ENCODE peak calls at places on chromosome 1, in four cellular contexts. D is GM23248, B is neural progenitor cell, N is OCI-LY7. V is an unnamed sample.

GRCh38 chr1:42380617-42381423 is at the start of gene RIMKLA:
- DNase-seq in D (peak), B (peak), N (no peak), V (no peak)

GRCh38 chr1:159554681-159555080 is 18.9 kb upstream of the OR10J5 start:
- DNase-seq in B (no peak), D (no peak), N (no peak), V (no peak)

GRCh38 chr1:116372651-116373444 is at the start of gene ATP1A1:
- DNase-seq in D (peak), N (peak), B (peak), V (peak)

GRCh38 chr1:188822248-188822647 is 1655.4 kb downstream of the BRINP3 start:
- DNase-seq in N (no peak), B (no peak), D (no peak), V (no peak)

GRCh38 chr1:200530551-200531261 is 89.8 kb downstream of the KIF14 start:
- DNase-seq in N (peak), B (no peak), D (no peak), V (no peak)

GRCh38 chr1:49048188-49048587 is 271.5 kb upstream of the BEND5 start:
- DNase-seq in D (no peak), N (no peak), B (no peak), V (no peak)

GRCh38 chr1:15038232-15039016 is 115.1 kb upstream of the TMEM51 start:
- DNase-seq in B (peak), D (peak), N (peak), V (peak)

GRCh38 chr1:193216920-193217319 is 30.5 kb upstream of the B3GALT2 start:
- DNase-seq in B (peak), D (no peak), N (no peak), V (no peak)

GRCh38 chr1:99305626-99306025 is 41.3 kb downstream of the PLPPR4 start:
- DNase-seq in B (no peak), N (no peak), D (peak), V (no peak)

GRCh38 chr1:67060811-67061218 is 6.9 kb upstream of the SLC35D1 start:
- DNase-seq in B (no peak), D (peak), N (no peak), V (peak)

GRCh38 chr1:100955322-100955721 is 59.4 kb downstream of the SLC30A7 start:
- DNase-seq in N (no peak), D (peak), B (peak), V (no peak)

GRCh38 chr1:8396912-8397406 is 79.0 kb downstream of the SLC45A1 start:
- DNase-seq in D (peak), B (no peak), N (peak), V (no peak)

GRCh38 chr1:4207183-4207582 is 307.1 kb upstream of the C1orf174 start:
- DNase-seq in D (no peak), B (no peak), N (no peak), V (no peak)

DNA sequence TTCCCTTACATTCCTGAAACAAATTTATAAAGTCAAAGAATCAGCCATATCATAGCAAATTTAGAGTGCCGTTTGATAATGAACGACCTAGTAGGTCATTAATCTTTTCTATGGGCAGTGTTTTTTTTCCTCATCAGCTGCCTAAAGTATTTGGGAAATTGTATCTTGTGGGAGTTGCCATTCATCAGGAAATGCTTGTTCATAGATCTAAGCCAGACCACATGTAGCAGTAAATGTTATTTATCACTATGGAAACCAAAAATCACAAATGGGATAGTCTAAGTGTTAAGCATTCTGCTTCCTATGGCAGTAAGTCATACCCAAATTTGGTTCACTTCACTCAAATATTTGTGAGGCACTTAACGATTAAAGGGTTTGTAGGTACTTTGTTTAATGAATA is 52.9 kb downstream of the LRRC8D start:
- DNase-seq in D (peak), B (no peak), N (no peak), V (no peak)
- TF ChIP-seq EZH2phosphoT487 in D (no peak), B (no peak), N (no peak), V (no peak)

GRCh38 chr1:236139495-236139894 is 2.8 kb upstream of the GPR137B start:
- DNase-seq in D (no peak), N (no peak), B (no peak), V (no peak)
- TF ChIP-seq EZH2phosphoT487 in D (no peak), N (no peak), B (no peak), V (no peak)

GRCh38 chr1:224181453-224181810 is 1.6 kb upstream of the DEGS1 start:
- DNase-seq in B (no peak), D (no peak), N (no peak), V (no peak)
- TF ChIP-seq EZH2phosphoT487 in B (no peak), D (no peak), N (no peak), V (no peak)

DNA sequence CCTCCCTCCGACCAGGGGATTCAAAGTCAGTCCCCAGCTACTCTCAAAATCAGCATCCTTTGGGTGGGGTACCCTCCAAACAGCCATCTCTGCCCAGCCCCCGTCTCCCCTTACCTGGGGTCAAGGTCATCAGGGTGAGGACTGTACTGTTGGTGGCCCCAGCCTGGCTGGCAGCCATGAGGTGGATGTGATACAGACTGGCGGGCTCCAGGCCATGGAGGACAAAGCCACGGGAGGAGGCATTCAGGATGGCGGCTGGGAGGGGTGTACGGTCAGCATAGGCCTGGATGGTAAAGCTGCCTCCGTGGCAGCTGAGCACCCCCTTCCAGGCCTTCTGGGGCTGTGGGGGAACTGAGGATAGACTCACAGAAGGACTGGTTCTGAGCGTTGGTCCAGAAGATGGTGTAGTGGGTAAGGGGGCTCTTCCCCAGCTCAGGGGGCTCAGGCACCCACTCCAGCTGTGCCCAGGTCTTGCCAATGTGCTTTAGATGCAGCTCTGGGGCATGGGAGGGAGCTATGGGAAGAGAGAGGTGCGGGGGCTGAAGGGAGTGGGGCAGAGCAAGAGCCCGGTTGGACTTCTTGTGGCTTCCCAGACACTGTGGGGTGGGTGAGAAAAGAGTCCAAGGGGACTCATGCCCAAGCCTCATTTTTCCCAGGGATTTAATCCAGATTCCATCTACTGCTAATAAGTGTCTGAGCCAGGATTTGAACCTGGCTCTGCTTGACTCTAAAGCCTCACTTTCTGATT is 3.7 kb upstream of the MRPS15 start:
- DNase-seq in D (no peak), N (no peak), B (no peak), V (no peak)
- TF ChIP-seq EZH2phosphoT487 in D (no peak), N (no peak), B (no peak), V (no peak)

DNA sequence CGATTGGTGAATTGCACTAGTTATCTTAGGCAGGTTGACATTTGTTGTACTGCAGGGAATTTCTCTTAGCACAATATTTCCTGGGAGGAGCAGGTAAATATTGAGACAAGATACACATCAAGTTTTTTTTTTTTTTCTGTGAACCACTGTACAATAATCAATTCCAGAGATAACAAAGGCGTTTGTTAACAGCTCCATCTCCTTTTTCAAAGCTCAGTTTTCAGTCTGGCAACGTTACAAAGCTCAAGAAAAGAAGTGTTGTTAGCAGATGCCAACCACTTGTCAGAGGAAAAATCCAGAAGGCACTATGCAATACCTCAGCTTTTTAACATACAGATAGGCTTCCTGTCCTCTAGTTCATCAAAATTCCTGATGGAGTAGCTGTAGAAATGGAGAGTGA is 40.9 kb upstream of the DAB1 start:
- DNase-seq in B (no peak), D (no peak), N (no peak), V (no peak)
- TF ChIP-seq EZH2phosphoT487 in B (no peak), D (no peak), N (no peak), V (no peak)

GRCh38 chr1:11594625-11595024 is 59.6 kb downstream of the FBXO2 start:
- DNase-seq in D (no peak), B (no peak), N (no peak), V (no peak)

GRCh38 chr1:11590395-11590794 is 63.8 kb downstream of the FBXO2 start:
- DNase-seq in D (no peak), B (peak), N (peak), V (no peak)

GRCh38 chr1:11594222-11594621 is 60.0 kb downstream of the FBXO2 start:
- DNase-seq in B (peak), N (no peak), D (peak), V (peak)

GRCh38 chr1:11595287-11595686 is 58.9 kb downstream of the FBXO2 start:
- DNase-seq in N (no peak), B (no peak), D (no peak), V (no peak)

DNA sequence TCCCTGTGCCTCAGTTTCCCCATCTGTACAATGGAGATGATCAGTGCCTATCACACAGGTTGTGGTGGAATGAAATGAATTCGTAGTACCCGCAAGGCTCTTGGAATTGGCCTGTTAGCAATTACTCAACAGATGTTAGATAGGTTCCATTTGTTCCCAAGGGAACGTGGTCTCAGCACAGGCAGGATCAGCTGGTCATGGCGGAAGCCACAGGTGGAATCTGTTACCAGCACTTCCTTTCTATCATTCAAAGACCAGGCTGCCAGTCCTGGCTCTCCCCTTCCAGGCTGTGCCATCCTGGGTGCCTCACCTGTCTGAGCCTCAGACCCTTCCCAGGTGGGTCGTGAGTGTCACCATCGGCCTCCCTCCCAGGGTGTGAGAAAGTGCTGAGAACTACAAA is 61.5 kb downstream of the FBXO2 start:
- DNase-seq in D (no peak), B (no peak), N (no peak), V (no peak)
- TF ChIP-seq EZH2phosphoT487 in D (no peak), B (no peak), N (no peak), V (no peak)

GRCh38 chr1:108107658-108108057 is 92.5 kb downstream of the SLC25A24 start:
- DNase-seq in B (no peak), N (no peak), D (peak), V (no peak)
- TF ChIP-seq EZH2phosphoT487 in B (no peak), N (no peak), D (no peak), V (no peak)